ENCODE peak calls at places on chromosomes 2 and 18, in six cellular contexts. One of them, this sample, is unnamed.
A peak's percentile ranks its signal among the peaks of the same experiment; 100 is the strongest.

GRCh38 chr2:162123806-162124758 is 28.0 kb downstream of the GCG start:
- DNase-seq in A549: peak; percentile 51
- DNase-seq in body of pancreas: no peak
- DNase-seq in tibial nerve: peak; percentile 60
- DNase-seq in stomach: no peak
- DNase-seq in esophagus squamous epithelium: no peak
- DNase-seq in this sample: no peak

GRCh38 chr2:159904127-159904564 is 106.1 kb upstream of the CD302 start:
- DNase-seq in A549: no peak
- DNase-seq in body of pancreas: peak; percentile 14
- DNase-seq in tibial nerve: no peak
- DNase-seq in stomach: no peak
- DNase-seq in esophagus squamous epithelium: peak; percentile 16
- DNase-seq in this sample: peak; percentile 50

GRCh38 chr2:120772261-120772660 is 36.6 kb downstream of the GLI2 start:
- DNase-seq in A549: no peak
- DNase-seq in body of pancreas: no peak
- DNase-seq in tibial nerve: no peak
- DNase-seq in stomach: no peak
- DNase-seq in esophagus squamous epithelium: no peak
- DNase-seq in this sample: no peak

GRCh38 chr2:75146903-75147332 is 52.4 kb downstream of the TACR1 start:
- DNase-seq in A549: peak; percentile 71
- DNase-seq in body of pancreas: no peak
- DNase-seq in tibial nerve: no peak
- DNase-seq in stomach: no peak
- DNase-seq in esophagus squamous epithelium: no peak
- DNase-seq in this sample: no peak

GRCh38 chr2:241844066-241844728 is 14.5 kb downstream of the PDCD1 start:
- DNase-seq in A549: peak; percentile 45
- DNase-seq in body of pancreas: peak; percentile 63
- DNase-seq in tibial nerve: peak; percentile 37
- DNase-seq in stomach: peak; percentile 77
- DNase-seq in esophagus squamous epithelium: no peak
- DNase-seq in this sample: peak; percentile 71

GRCh38 chr2:182868049-182868422 is 1.6 kb upstream of the FRZB start:
- DNase-seq in A549: no peak
- DNase-seq in body of pancreas: no peak
- DNase-seq in tibial nerve: no peak
- DNase-seq in stomach: no peak
- DNase-seq in esophagus squamous epithelium: no peak
- DNase-seq in this sample: no peak

GRCh38 chr2:231715988-231716616 is 7.8 kb downstream of the PTMA start:
- DNase-seq in A549: no peak
- DNase-seq in body of pancreas: no peak
- DNase-seq in tibial nerve: no peak
- DNase-seq in stomach: no peak
- DNase-seq in esophagus squamous epithelium: no peak
- DNase-seq in this sample: no peak

GRCh38 chr2:229489016-229489415 is 217.9 kb upstream of the PID1 start:
- DNase-seq in A549: peak; percentile 31
- DNase-seq in body of pancreas: no peak
- DNase-seq in tibial nerve: no peak
- DNase-seq in stomach: no peak
- DNase-seq in esophagus squamous epithelium: no peak
- DNase-seq in this sample: no peak

GRCh38 chr18:54558609-54559585 is 32.1 kb upstream of the DYNAP start:
- DNase-seq in A549: peak; percentile 16
- DNase-seq in body of pancreas: no peak
- DNase-seq in tibial nerve: peak; percentile 12
- DNase-seq in stomach: no peak
- DNase-seq in esophagus squamous epithelium: no peak
- DNase-seq in this sample: no peak

GRCh38 chr2:145416640-145417039 is 896.7 kb upstream of the ZEB2 start:
- DNase-seq in A549: no peak
- DNase-seq in body of pancreas: no peak
- DNase-seq in tibial nerve: no peak
- DNase-seq in stomach: no peak
- DNase-seq in esophagus squamous epithelium: no peak
- DNase-seq in this sample: no peak

GRCh38 chr2:26630235-26630634 is 10.9 kb downstream of the CIB4 start:
- DNase-seq in A549: no peak
- DNase-seq in body of pancreas: no peak
- DNase-seq in tibial nerve: no peak
- DNase-seq in stomach: no peak
- DNase-seq in esophagus squamous epithelium: no peak
- DNase-seq in this sample: no peak

GRCh38 chr2:18611184-18611583 is 21.8 kb upstream of the NT5C1B start:
- DNase-seq in A549: no peak
- DNase-seq in body of pancreas: no peak
- DNase-seq in tibial nerve: no peak
- DNase-seq in stomach: no peak
- DNase-seq in esophagus squamous epithelium: no peak
- DNase-seq in this sample: no peak

GRCh38 chr2:8558096-8558495 is 123.8 kb upstream of the ID2 start:
- DNase-seq in A549: no peak
- DNase-seq in body of pancreas: no peak
- DNase-seq in tibial nerve: no peak
- DNase-seq in stomach: no peak
- DNase-seq in esophagus squamous epithelium: no peak
- DNase-seq in this sample: no peak

GRCh38 chr18:79397288-79397829 is 1.6 kb downstream of the NFATC1 start:
- DNase-seq in A549: no peak
- DNase-seq in body of pancreas: no peak
- DNase-seq in tibial nerve: no peak
- DNase-seq in stomach: no peak
- DNase-seq in esophagus squamous epithelium: no peak
- DNase-seq in this sample: no peak

GRCh38 chr2:207503234-207503633 is 26.5 kb upstream of the CREB1 start:
- DNase-seq in A549: no peak
- DNase-seq in body of pancreas: no peak
- DNase-seq in tibial nerve: no peak
- DNase-seq in stomach: no peak
- DNase-seq in esophagus squamous epithelium: no peak
- DNase-seq in this sample: no peak

GRCh38 chr2:38889045-38889444 is 630 bp upstream of the ARHGEF33 start:
- DNase-seq in A549: no peak
- DNase-seq in body of pancreas: no peak
- DNase-seq in tibial nerve: no peak
- DNase-seq in stomach: no peak
- DNase-seq in esophagus squamous epithelium: no peak
- DNase-seq in this sample: no peak

GRCh38 chr2:27754831-27755230 is 16.7 kb upstream of the MRPL33 start:
- DNase-seq in A549: no peak
- DNase-seq in body of pancreas: no peak
- DNase-seq in tibial nerve: no peak
- DNase-seq in stomach: no peak
- DNase-seq in esophagus squamous epithelium: no peak
- DNase-seq in this sample: no peak

GRCh38 chr2:69095246-69095645 is 82.3 kb downstream of the ANTXR1 start:
- DNase-seq in A549: no peak
- DNase-seq in body of pancreas: no peak
- DNase-seq in tibial nerve: peak; percentile 38
- DNase-seq in stomach: no peak
- DNase-seq in esophagus squamous epithelium: no peak
- DNase-seq in this sample: no peak

GRCh38 chr18:63924551-63924950 is 16.8 kb downstream of the SERPINB10 start:
- DNase-seq in A549: no peak
- DNase-seq in body of pancreas: no peak
- DNase-seq in tibial nerve: no peak
- DNase-seq in stomach: no peak
- DNase-seq in esophagus squamous epithelium: no peak
- DNase-seq in this sample: no peak

DNA sequence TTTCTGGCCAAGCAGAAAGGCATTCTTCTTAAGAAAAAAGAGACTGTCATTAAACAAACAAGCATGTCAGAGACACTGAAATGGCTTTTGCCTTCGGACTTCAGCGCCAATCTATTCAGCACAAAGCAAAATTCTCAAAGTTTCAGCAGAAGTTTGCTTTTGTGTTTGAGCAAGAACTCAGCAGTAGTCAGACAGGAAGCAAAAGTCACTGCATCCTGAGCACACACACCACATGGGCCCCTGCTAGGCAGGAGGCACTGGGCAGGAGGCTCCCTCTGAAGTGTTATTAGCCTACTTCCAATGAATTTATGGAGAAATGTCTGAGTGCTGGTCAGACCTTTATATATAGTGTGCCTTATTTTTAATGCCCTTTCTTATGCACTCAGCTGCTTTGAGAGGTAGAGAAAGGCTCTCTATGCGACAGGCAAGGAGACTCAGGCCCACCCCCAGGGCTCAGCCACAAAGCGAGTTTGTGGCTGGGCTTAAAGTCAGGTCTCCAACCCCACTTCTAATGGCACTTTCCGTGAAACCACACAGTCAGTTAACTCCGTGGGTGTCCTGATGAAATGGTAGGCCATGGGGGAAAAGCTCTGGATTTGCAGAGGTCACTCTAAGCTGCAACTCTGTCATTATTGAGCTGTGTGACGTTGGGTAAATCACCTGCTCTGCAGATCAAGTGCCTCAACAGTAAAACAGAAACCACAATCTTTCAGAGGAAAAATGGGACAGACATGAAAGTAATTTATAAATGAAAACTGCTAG is 161.0 kb upstream of the TMEM200C start:
- DNase-seq in A549: no peak
- DNase-seq in body of pancreas: no peak
- DNase-seq in tibial nerve: no peak
- DNase-seq in stomach: no peak
- DNase-seq in esophagus squamous epithelium: no peak
- DNase-seq in this sample: peak; percentile 22
- TF ChIP-seq POLR2A in A549: no peak
- TF ChIP-seq POLR2A in body of pancreas: no peak
- TF ChIP-seq POLR2A in tibial nerve: no peak
- TF ChIP-seq POLR2A in stomach: no peak
- TF ChIP-seq POLR2A in esophagus squamous epithelium: no peak
- TF ChIP-seq POLR2A in this sample: no peak

GRCh38 chr2:234977228-234977679 is 25.4 kb downstream of the SH3BP4 start:
- DNase-seq in A549: no peak
- DNase-seq in body of pancreas: no peak
- DNase-seq in tibial nerve: no peak
- DNase-seq in stomach: no peak
- DNase-seq in esophagus squamous epithelium: no peak
- DNase-seq in this sample: no peak

GRCh38 chr2:234979204-234980167 is 27.7 kb downstream of the SH3BP4 start:
- DNase-seq in A549: peak; percentile 49
- DNase-seq in body of pancreas: no peak
- DNase-seq in tibial nerve: no peak
- DNase-seq in stomach: no peak
- DNase-seq in esophagus squamous epithelium: no peak
- DNase-seq in this sample: no peak

GRCh38 chr2:234980476-234981187 is 28.8 kb downstream of the SH3BP4 start:
- DNase-seq in A549: no peak
- DNase-seq in body of pancreas: peak; percentile 59
- DNase-seq in tibial nerve: no peak
- DNase-seq in stomach: peak; percentile 74
- DNase-seq in esophagus squamous epithelium: no peak
- DNase-seq in this sample: peak; percentile 68

GRCh38 chr2:234976479-234977227 is 24.8 kb downstream of the SH3BP4 start:
- DNase-seq in A549: no peak
- DNase-seq in body of pancreas: no peak
- DNase-seq in tibial nerve: no peak
- DNase-seq in stomach: no peak
- DNase-seq in esophagus squamous epithelium: no peak
- DNase-seq in this sample: no peak

DNA sequence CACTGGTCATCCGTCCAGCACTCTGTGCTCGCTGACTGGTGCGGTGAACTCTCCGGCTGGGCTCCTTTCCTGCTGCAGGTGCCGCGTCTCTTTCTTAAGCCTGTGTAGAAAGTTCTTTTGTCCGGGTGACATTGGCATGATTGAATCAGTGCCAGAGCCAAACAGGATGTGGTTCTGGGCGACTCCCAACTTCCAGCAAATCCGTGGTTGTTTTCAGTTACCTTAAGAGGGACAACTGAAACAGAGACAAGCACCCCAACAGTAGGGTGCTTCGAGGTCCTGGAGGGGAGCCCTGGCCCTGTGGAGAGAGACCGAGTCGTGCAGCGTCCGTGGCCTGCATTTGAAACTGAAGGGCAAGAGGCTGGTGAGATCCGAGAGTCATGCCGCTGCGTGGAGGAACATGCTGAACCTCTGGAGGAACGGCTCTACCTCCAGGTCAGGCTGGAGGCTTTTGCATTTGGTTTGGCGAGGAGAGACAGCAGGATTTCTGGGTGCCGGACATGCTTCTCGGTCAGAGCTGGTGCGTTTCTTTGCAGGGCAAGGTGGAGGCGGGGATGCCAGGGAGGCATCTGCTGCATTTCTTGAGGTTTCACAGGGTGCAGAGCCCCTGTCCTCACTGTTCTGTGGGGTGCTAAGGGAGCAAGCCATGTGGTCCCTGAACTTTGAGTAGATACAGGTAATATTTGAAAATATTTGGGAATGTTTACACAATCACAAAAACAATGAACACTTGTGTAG is 26.8 kb downstream of the SH3BP4 start:
- DNase-seq in A549: no peak
- DNase-seq in body of pancreas: peak; percentile 64
- DNase-seq in tibial nerve: no peak
- DNase-seq in stomach: peak; percentile 83
- DNase-seq in esophagus squamous epithelium: no peak
- DNase-seq in this sample: no peak
- H3K4me1 ChIP-seq in A549: peaks cover 55% of the 10 kb centered on the region
- H3K4me1 ChIP-seq in body of pancreas: peaks cover 100% of the 10 kb centered on the region
- H3K4me1 ChIP-seq in tibial nerve: peaks cover 41% of the 10 kb centered on the region
- H3K4me1 ChIP-seq in stomach: peaks cover 99% of the 10 kb centered on the region
- H3K4me1 ChIP-seq in esophagus squamous epithelium: peaks cover 19% of the 10 kb centered on the region
- H3K4me1 ChIP-seq in this sample: peaks cover 52% of the 10 kb centered on the region

DNA sequence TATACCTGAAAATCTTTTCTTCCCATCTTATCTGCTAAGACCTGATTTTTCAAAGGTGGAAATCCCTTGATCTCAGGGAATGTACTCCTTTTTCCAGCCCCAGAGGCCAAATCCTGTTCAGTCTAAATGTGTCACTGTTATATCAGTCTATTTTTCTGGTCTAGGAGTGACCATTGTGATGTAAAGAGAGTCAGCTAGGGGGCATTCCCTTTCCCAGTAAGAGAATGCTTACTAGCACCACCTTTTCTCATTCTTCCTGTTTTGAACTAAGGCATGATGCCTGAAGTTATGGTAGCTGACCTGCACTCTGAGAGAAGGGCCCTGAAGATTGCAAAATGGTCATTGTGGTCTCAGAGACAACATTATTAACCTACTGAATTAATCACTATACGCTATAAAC is 124.1 kb upstream of the XIRP2 start:
- DNase-seq in A549: no peak
- DNase-seq in body of pancreas: no peak
- DNase-seq in tibial nerve: no peak
- DNase-seq in stomach: no peak
- DNase-seq in esophagus squamous epithelium: no peak
- DNase-seq in this sample: no peak
- TF ChIP-seq CTCF in A549: no peak
- TF ChIP-seq CTCF in body of pancreas: no peak
- TF ChIP-seq CTCF in tibial nerve: no peak
- TF ChIP-seq CTCF in stomach: no peak
- TF ChIP-seq CTCF in esophagus squamous epithelium: no peak
- TF ChIP-seq CTCF in this sample: no peak

GRCh38 chr2:237208373-237209045 is 122.8 kb downstream of the COPS8 start:
- DNase-seq in A549: no peak
- DNase-seq in body of pancreas: no peak
- DNase-seq in tibial nerve: no peak
- DNase-seq in stomach: no peak
- DNase-seq in esophagus squamous epithelium: no peak
- DNase-seq in this sample: no peak
- TF ChIP-seq POLR2A in A549: no peak
- TF ChIP-seq POLR2A in body of pancreas: no peak
- TF ChIP-seq POLR2A in tibial nerve: no peak
- TF ChIP-seq POLR2A in stomach: no peak
- TF ChIP-seq POLR2A in esophagus squamous epithelium: no peak
- TF ChIP-seq POLR2A in this sample: no peak